ENCODE peak calls at places on chromosomes 13 and 19, in nine cellular contexts. D is K562, P is fibroblast of lung, V is GM23248, M is astrocyte, F is IMR-90, I is A549, J is HepG2, U is neural progenitor cell. L is an unnamed sample.

GRCh38 chr13:88294368-88294767 is 623.2 kb downstream of the SLITRK5 start:
- DNase-seq in D (no peak), P (no peak), V (no peak), M (no peak), F (no peak), I (no peak), J (no peak), U (no peak), L (no peak)

GRCh38 chr19:49210108-49210900 is 52.7 kb downstream of the TRPM4 start:
- DNase-seq in D (peak), P (no peak), V (peak), M (no peak), F (no peak), I (no peak), J (no peak), U (peak), L (peak)

GRCh38 chr19:48170817-48171347 is 402 bp downstream of the ZSWIM9 start:
- DNase-seq in D (no peak), P (no peak), V (no peak), M (no peak), F (no peak), I (no peak), J (no peak), U (peak), L (no peak)

GRCh38 chr13:102020611-102021216 is 381.1 kb downstream of the FGF14 start:
- DNase-seq in D (no peak), P (peak), V (no peak), M (peak), F (no peak), I (no peak), J (no peak), U (no peak), L (no peak)

GRCh38 chr13:45441633-45442032 is 23.1 kb upstream of the COG3 start:
- DNase-seq in D (no peak), P (peak), V (peak), M (peak), F (peak), I (no peak), J (peak), U (no peak), L (no peak)

GRCh38 chr13:79417741-79418140 is 11.7 kb upstream of the RBM26 start:
- DNase-seq in D (no peak), P (no peak), V (no peak), M (no peak), F (no peak), I (no peak), J (no peak), U (no peak), L (no peak)

GRCh38 chr13:97369269-97369893 is 64.6 kb upstream of the RAP2A start:
- DNase-seq in D (no peak), P (no peak), V (peak), M (no peak), F (no peak), I (no peak), J (no peak), U (no peak), L (no peak)

GRCh38 chr19:9914315-9915207 is 21.8 kb downstream of the OLFM2 start:
- DNase-seq in D (peak), P (peak), V (peak), M (peak), F (peak), I (peak), J (peak), U (peak), L (peak)

GRCh38 chr13:84645196-84646071 is 763.2 kb upstream of the SLITRK1 start:
- DNase-seq in D (no peak), P (peak), V (peak), M (peak), F (peak), I (no peak), J (no peak), U (no peak), L (no peak)

GRCh38 chr19:4744451-4745170 is 21.0 kb upstream of the DPP9 start:
- DNase-seq in D (peak), P (peak), V (peak), M (peak), F (peak), I (no peak), J (no peak), U (no peak), L (no peak)

GRCh38 chr13:48231080-48231479 is 1.9 kb upstream of the ITM2B start:
- DNase-seq in D (no peak), P (peak), V (no peak), M (peak), F (no peak), I (no peak), J (no peak), U (no peak), L (no peak)

GRCh38 chr19:48614436-48615144 is at the start of gene FAM83E:
- DNase-seq in D (peak), P (no peak), V (peak), M (no peak), F (no peak), I (peak), J (no peak), U (peak), L (no peak)

GRCh38 chr13:90984737-90985136 is 362.8 kb upstream of the MIR17HG start:
- DNase-seq in D (no peak), P (no peak), V (no peak), M (no peak), F (no peak), I (no peak), J (no peak), U (no peak), L (no peak)

GRCh38 chr13:48161530-48162179 is 66.8 kb upstream of the MED4 start:
- DNase-seq in D (no peak), P (no peak), V (no peak), M (no peak), F (no peak), I (no peak), J (no peak), U (no peak), L (no peak)

GRCh38 chr19:39146091-39146490 is 20.5 kb downstream of the PAK4 start:
- DNase-seq in D (no peak), P (no peak), V (no peak), M (no peak), F (no peak), I (no peak), J (no peak), U (no peak), L (no peak)

GRCh38 chr19:57559008-57559403 is 657 bp downstream of the ZNF550 start:
- DNase-seq in D (peak), P (peak), V (peak), M (no peak), F (no peak), I (peak), J (peak), U (peak), L (no peak)

GRCh38 chr13:85833938-85834337 is 34.7 kb upstream of the SLITRK6 start:
- DNase-seq in D (no peak), P (no peak), V (no peak), M (no peak), F (no peak), I (no peak), J (no peak), U (no peak), L (no peak)

GRCh38 chr13:41919031-41919740 is 41.7 kb downstream of the VWA8 start:
- DNase-seq in D (no peak), P (no peak), V (no peak), M (no peak), F (no peak), I (no peak), J (no peak), U (no peak), L (no peak)

GRCh38 chr13:109288151-109288709 is 498.2 kb downstream of the IRS2 start:
- DNase-seq in D (no peak), P (peak), V (no peak), M (no peak), F (peak), I (no peak), J (no peak), U (no peak), L (no peak)

GRCh38 chr13:111610077-111610476 is 289.6 kb downstream of the TEX29 start:
- DNase-seq in D (no peak), P (no peak), V (no peak), M (no peak), F (no peak), I (no peak), J (no peak), U (no peak), L (no peak)

GRCh38 chr13:67137044-67137735 is 92.9 kb downstream of the PCDH9 start:
- DNase-seq in D (no peak), P (peak), V (no peak), M (peak), F (peak), I (no peak), J (no peak), U (no peak), L (no peak)

GRCh38 chr19:17393914-17394313 is at the start of gene CCDC194:
- DNase-seq in D (no peak), P (no peak), V (peak), M (no peak), F (no peak), I (no peak), J (no peak), U (no peak), L (no peak)

GRCh38 chr19:17390665-17391370 is 3.2 kb downstream of the CCDC194 start:
- DNase-seq in D (peak), P (peak), V (peak), M (peak), F (peak), I (peak), J (peak), U (peak), L (peak)

GRCh38 chr19:17389957-17390664 is 3.9 kb downstream of the CCDC194 start:
- DNase-seq in D (peak), P (no peak), V (no peak), M (no peak), F (no peak), I (no peak), J (no peak), U (no peak), L (no peak)

GRCh38 chr19:17389288-17389687 is 4.7 kb downstream of the CCDC194 start:
- DNase-seq in D (no peak), P (no peak), V (no peak), M (no peak), F (no peak), I (no peak), J (no peak), U (no peak), L (no peak)

DNA sequence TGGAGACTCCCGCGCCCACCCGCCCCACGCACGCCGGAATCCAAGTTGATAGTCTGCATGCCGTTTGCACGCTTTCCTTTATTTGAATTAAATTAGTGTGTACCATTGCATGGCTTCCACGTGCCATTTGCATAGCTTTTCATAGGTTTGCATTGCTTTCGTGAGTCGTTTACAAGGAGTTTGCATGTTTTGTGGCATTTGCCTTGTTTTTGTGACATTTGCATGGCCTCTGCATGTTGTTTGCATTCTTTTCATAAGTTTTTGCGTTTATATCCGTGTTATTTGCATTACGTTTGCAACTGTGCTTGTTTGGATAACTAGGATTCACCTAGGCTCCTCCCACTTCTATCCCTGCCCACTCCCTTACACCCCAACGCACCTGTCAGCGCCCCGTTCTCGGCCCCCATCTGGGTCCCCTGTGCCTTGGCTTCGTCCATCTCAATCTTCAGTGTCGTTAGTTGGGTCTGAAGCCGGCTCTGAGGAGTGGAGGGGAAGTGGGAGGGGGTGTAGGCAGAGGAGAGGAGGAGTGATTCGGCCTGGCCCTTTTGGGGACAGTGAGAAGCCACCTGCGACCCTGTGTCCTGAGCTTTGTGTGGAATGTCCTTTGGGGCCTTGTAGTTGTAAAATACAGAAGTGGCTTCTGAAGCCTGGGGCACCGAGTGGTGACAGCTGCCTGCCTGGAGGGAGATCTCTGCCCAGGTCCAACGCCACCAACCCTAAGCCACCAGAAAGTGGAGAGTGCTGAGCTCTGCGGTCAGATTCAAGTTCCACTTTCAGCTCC is 2.4 kb downstream of the CCDC194 start:
- DNase-seq in D (peak), P (no peak), V (no peak), M (no peak), F (no peak), I (peak), J (no peak), U (peak), L (no peak)
- H3K4me2 ChIP-seq in D (peak), P (peak), V (peak), M (peak), F (peak), I (peak), J (peak), U (peak), L (peak)

GRCh38 chr19:35542209-35542608 is 3.2 kb upstream of the TMEM147 start:
- DNase-seq in D (no peak), P (no peak), V (no peak), M (no peak), F (no peak), I (no peak), J (no peak), U (no peak), L (no peak)
- H3K4me2 ChIP-seq in D (no peak), P (no peak), V (no peak), M (no peak), F (no peak), I (no peak), J (no peak), U (no peak), L (no peak)

GRCh38 chr19:1168562-1168873 is 5.5 kb downstream of the SBNO2 start:
- DNase-seq in D (no peak), P (no peak), V (no peak), M (no peak), F (no peak), I (no peak), J (no peak), U (no peak), L (no peak)
- H3K4me2 ChIP-seq in D (no peak), P (peak), V (peak), M (peak), F (peak), I (peak), J (peak), U (no peak), L (no peak)

GRCh38 chr13:108212901-108213300 is 2.4 kb downstream of the LIG4 start:
- DNase-seq in D (no peak), P (no peak), V (no peak), M (no peak), F (no peak), I (no peak), J (no peak), U (no peak), L (no peak)
- H3K4me2 ChIP-seq in D (no peak), P (no peak), V (no peak), M (no peak), F (no peak), I (no peak), J (no peak), U (no peak), L (no peak)

GRCh38 chr13:49649244-49649962 is 21.1 kb downstream of the ARL11 start:
- DNase-seq in D (peak), P (peak), V (peak), M (peak), F (peak), I (peak), J (peak), U (peak), L (no peak)

GRCh38 chr13:49643003-49643651 is 14.8 kb downstream of the ARL11 start:
- DNase-seq in D (no peak), P (no peak), V (no peak), M (no peak), F (no peak), I (no peak), J (no peak), U (no peak), L (no peak)

GRCh38 chr13:49649963-49650312 is 21.6 kb downstream of the ARL11 start:
- DNase-seq in D (no peak), P (no peak), V (no peak), M (no peak), F (peak), I (no peak), J (no peak), U (no peak), L (no peak)

GRCh38 chr13:49645451-49645850 is 17.1 kb downstream of the ARL11 start:
- DNase-seq in D (no peak), P (no peak), V (no peak), M (no peak), F (no peak), I (no peak), J (peak), U (no peak), L (no peak)

DNA sequence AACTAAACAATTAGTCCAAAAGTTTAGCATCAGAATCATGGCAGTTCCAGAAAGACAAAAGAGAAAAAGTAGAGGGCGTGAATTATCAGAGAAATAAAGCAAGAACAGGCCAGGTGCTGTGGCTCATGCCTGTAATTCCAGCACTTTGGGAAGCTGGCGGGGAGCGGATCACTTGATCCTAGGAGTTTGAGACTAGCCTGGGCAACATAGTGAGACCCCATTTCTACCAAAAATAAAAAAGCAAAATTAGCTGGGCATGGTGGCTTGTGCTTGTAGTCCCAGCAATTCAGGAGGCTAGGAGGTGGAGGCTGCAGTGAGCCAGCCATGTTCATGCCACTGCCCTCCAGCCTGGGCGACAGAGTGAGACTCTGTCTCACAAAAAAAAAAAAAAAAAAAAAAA is 18.4 kb downstream of the ARL11 start:
- DNase-seq in D (no peak), P (no peak), V (no peak), M (no peak), F (no peak), I (no peak), J (no peak), U (no peak), L (no peak)
- H3K4me2 ChIP-seq in D (no peak), P (no peak), V (no peak), M (no peak), F (no peak), I (no peak), J (no peak), U (no peak), L (no peak)

L was measured in neuronal stem cell.